ENCODE peak calls at places on chromosomes 16 and 17, in eight cellular contexts. One of them, this sample, is unnamed.
A peak's percentile ranks its signal among the peaks of the same experiment; 100 is the strongest.

GRCh38 chr16:84986102-84986501 is 25.2 kb downstream of the ZDHHC7 start:
- DNase-seq in CD8-positive, alpha-beta T cell: no peak
- DNase-seq in RWPE1: no peak
- DNase-seq in substantia nigra: no peak
- DNase-seq in right lobe of liver: no peak
- DNase-seq in left ventricle myocardium inferior: no peak
- DNase-seq in heart right ventricle: no peak
- DNase-seq in CD4-positive, alpha-beta T cell: no peak
- DNase-seq in this sample: no peak

GRCh38 chr17:27481327-27481726 is 25.1 kb downstream of the KSR1 start:
- DNase-seq in CD8-positive, alpha-beta T cell: peak; percentile 71
- DNase-seq in RWPE1: no peak
- DNase-seq in substantia nigra: no peak
- DNase-seq in right lobe of liver: no peak
- DNase-seq in left ventricle myocardium inferior: no peak
- DNase-seq in heart right ventricle: no peak
- DNase-seq in CD4-positive, alpha-beta T cell: peak; percentile 45
- DNase-seq in this sample: peak; percentile 76

GRCh38 chr17:63124958-63125357 is 158.9 kb downstream of the TANC2 start:
- DNase-seq in CD8-positive, alpha-beta T cell: no peak
- DNase-seq in RWPE1: no peak
- DNase-seq in substantia nigra: no peak
- DNase-seq in right lobe of liver: no peak
- DNase-seq in left ventricle myocardium inferior: no peak
- DNase-seq in heart right ventricle: no peak
- DNase-seq in CD4-positive, alpha-beta T cell: no peak
- DNase-seq in this sample: no peak

GRCh38 chr16:7405166-7405565 is 72.5 kb downstream of the RBFOX1 start:
- DNase-seq in CD8-positive, alpha-beta T cell: no peak
- DNase-seq in RWPE1: no peak
- DNase-seq in substantia nigra: peak; percentile 6
- DNase-seq in right lobe of liver: no peak
- DNase-seq in left ventricle myocardium inferior: peak; percentile 64
- DNase-seq in heart right ventricle: peak; percentile 49
- DNase-seq in CD4-positive, alpha-beta T cell: no peak
- DNase-seq in this sample: no peak

GRCh38 chr17:49123061-49123460 is 9.5 kb upstream of the B4GALNT2 start:
- DNase-seq in CD8-positive, alpha-beta T cell: no peak
- DNase-seq in RWPE1: no peak
- DNase-seq in substantia nigra: no peak
- DNase-seq in right lobe of liver: no peak
- DNase-seq in left ventricle myocardium inferior: no peak
- DNase-seq in heart right ventricle: no peak
- DNase-seq in CD4-positive, alpha-beta T cell: no peak
- DNase-seq in this sample: no peak

GRCh38 chr16:12612598-12613101 is 191.0 kb downstream of the CPPED1 start:
- DNase-seq in CD8-positive, alpha-beta T cell: no peak
- DNase-seq in RWPE1: peak; percentile 68
- DNase-seq in substantia nigra: no peak
- DNase-seq in right lobe of liver: no peak
- DNase-seq in left ventricle myocardium inferior: no peak
- DNase-seq in heart right ventricle: no peak
- DNase-seq in CD4-positive, alpha-beta T cell: no peak
- DNase-seq in this sample: no peak

GRCh38 chr16:19980866-19981265 is 92.8 kb downstream of the GPR139 start:
- DNase-seq in CD8-positive, alpha-beta T cell: no peak
- DNase-seq in RWPE1: no peak
- DNase-seq in substantia nigra: no peak
- DNase-seq in right lobe of liver: no peak
- DNase-seq in left ventricle myocardium inferior: no peak
- DNase-seq in heart right ventricle: no peak
- DNase-seq in CD4-positive, alpha-beta T cell: no peak
- DNase-seq in this sample: no peak

GRCh38 chr16:3152273-3153076 is 17.6 kb downstream of the ZNF213 start:
- DNase-seq in CD8-positive, alpha-beta T cell: peak; percentile 87
- DNase-seq in RWPE1: peak; percentile 78
- DNase-seq in substantia nigra: peak; percentile 61
- DNase-seq in right lobe of liver: peak; percentile 72
- DNase-seq in left ventricle myocardium inferior: peak; percentile 86
- DNase-seq in heart right ventricle: peak; percentile 83
- DNase-seq in CD4-positive, alpha-beta T cell: peak; percentile 72
- DNase-seq in this sample: peak; percentile 85

GRCh38 chr17:65198653-65199382 is 61.6 kb downstream of the RGS9 start:
- DNase-seq in CD8-positive, alpha-beta T cell: peak; percentile 52
- DNase-seq in RWPE1: peak; percentile 88
- DNase-seq in substantia nigra: no peak
- DNase-seq in right lobe of liver: no peak
- DNase-seq in left ventricle myocardium inferior: no peak
- DNase-seq in heart right ventricle: no peak
- DNase-seq in CD4-positive, alpha-beta T cell: no peak
- DNase-seq in this sample: peak; percentile 68

GRCh38 chr17:77740481-77740880 is 218.0 kb upstream of the TNRC6C start:
- DNase-seq in CD8-positive, alpha-beta T cell: no peak
- DNase-seq in RWPE1: no peak
- DNase-seq in substantia nigra: no peak
- DNase-seq in right lobe of liver: no peak
- DNase-seq in left ventricle myocardium inferior: no peak
- DNase-seq in heart right ventricle: no peak
- DNase-seq in CD4-positive, alpha-beta T cell: no peak
- DNase-seq in this sample: no peak

GRCh38 chr16:5333991-5334390 is 236.4 kb upstream of the EEF2KMT start:
- DNase-seq in CD8-positive, alpha-beta T cell: no peak
- DNase-seq in RWPE1: no peak
- DNase-seq in substantia nigra: no peak
- DNase-seq in right lobe of liver: no peak
- DNase-seq in left ventricle myocardium inferior: no peak
- DNase-seq in heart right ventricle: no peak
- DNase-seq in CD4-positive, alpha-beta T cell: no peak
- DNase-seq in this sample: no peak
- H3K27ac ChIP-seq in CD8-positive, alpha-beta T cell: no peak overlapping the region
- H3K27ac ChIP-seq in RWPE1: no peak overlapping the region
- H3K27ac ChIP-seq in substantia nigra: no peak overlapping the region
- H3K27ac ChIP-seq in right lobe of liver: no peak overlapping the region
- H3K27ac ChIP-seq in left ventricle myocardium inferior: no peak overlapping the region
- H3K27ac ChIP-seq in heart right ventricle: no peak overlapping the region
- H3K27ac ChIP-seq in CD4-positive, alpha-beta T cell: no peak overlapping the region
- H3K27ac ChIP-seq in this sample: no peak overlapping the region

DNA sequence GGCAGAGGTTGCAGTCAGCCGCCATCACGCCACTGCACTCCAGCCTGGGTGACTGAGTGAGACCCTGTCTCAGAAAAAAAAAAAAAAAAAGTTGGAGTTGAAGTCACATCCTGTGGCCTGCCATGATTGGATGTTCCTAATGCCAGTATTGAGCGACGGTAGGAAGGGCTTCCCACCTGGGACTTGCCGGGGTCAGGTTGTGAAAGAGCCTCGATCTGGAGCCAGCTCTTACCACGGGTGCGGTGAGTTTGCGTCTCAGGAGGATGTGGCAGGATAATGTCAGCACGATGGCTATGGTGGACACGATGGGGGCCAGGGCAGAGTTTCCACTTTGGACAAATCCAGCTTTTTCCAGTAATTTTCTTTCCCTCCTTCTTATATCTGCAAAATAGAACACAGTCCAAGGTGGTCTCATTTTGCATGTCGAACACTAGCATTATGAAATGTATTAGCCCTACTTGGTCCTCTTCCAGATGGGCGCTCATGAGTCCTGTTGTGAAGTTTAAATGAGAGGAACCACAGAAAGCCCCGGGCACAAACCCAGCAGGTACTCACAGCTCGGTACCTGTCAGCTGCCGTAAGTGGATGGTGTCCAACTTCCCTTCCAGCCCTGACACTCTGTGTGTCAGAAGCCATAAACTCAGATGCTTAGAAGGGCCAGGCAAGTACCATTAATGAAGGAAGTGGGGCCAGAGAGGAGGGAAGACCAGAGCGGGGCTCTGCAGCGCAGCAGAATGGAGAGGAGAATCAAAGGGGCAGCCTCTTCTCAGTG is 22.2 kb downstream of the ABCC12 start:
- DNase-seq in CD8-positive, alpha-beta T cell: no peak
- DNase-seq in RWPE1: no peak
- DNase-seq in substantia nigra: no peak
- DNase-seq in right lobe of liver: no peak
- DNase-seq in left ventricle myocardium inferior: no peak
- DNase-seq in heart right ventricle: no peak
- DNase-seq in CD4-positive, alpha-beta T cell: no peak
- DNase-seq in this sample: no peak
- H3K27ac ChIP-seq in CD8-positive, alpha-beta T cell: no peak overlapping the region
- H3K27ac ChIP-seq in RWPE1: no peak overlapping the region
- H3K27ac ChIP-seq in substantia nigra: no peak overlapping the region
- H3K27ac ChIP-seq in right lobe of liver: no peak overlapping the region
- H3K27ac ChIP-seq in left ventricle myocardium inferior: no peak overlapping the region
- H3K27ac ChIP-seq in heart right ventricle: no peak overlapping the region
- H3K27ac ChIP-seq in CD4-positive, alpha-beta T cell: no peak overlapping the region
- H3K27ac ChIP-seq in this sample: no peak overlapping the region

GRCh38 chr17:45740553-45741330 is 43.4 kb upstream of the CRHR1 start:
- DNase-seq in CD8-positive, alpha-beta T cell: no peak
- DNase-seq in RWPE1: peak; percentile 82
- DNase-seq in substantia nigra: peak; percentile 45
- DNase-seq in right lobe of liver: no peak
- DNase-seq in left ventricle myocardium inferior: no peak
- DNase-seq in heart right ventricle: no peak
- DNase-seq in CD4-positive, alpha-beta T cell: no peak
- DNase-seq in this sample: no peak
- H3K27ac ChIP-seq in CD8-positive, alpha-beta T cell: no peak overlapping the region
- H3K27ac ChIP-seq in RWPE1: no peak overlapping the region
- H3K27ac ChIP-seq in substantia nigra: no peak overlapping the region
- H3K27ac ChIP-seq in right lobe of liver: no peak overlapping the region
- H3K27ac ChIP-seq in left ventricle myocardium inferior: no peak overlapping the region
- H3K27ac ChIP-seq in heart right ventricle: no peak overlapping the region
- H3K27ac ChIP-seq in CD4-positive, alpha-beta T cell: no peak overlapping the region
- H3K27ac ChIP-seq in this sample: no peak overlapping the region

DNA sequence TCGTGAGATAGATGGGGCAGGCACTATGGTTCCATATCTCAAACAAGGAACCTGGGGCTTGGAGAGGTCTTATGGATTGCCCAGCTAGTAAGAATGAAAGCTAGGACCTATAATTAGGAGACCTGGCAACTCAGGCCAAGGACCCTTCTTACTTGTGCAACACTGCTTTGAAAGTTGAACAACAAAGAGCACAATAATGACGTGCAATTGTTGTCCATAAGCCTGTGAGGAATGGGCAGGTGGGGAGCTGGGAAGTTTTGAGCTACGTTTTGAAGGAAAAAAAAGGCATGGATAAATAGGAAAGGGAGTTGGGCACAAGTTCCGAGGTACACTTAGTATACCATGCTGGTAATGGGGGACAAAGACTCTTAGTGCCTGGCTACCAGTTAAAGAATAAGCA is 104.3 kb downstream of the HS3ST3B1 start:
- DNase-seq in CD8-positive, alpha-beta T cell: no peak
- DNase-seq in RWPE1: no peak
- DNase-seq in substantia nigra: no peak
- DNase-seq in right lobe of liver: no peak
- DNase-seq in left ventricle myocardium inferior: no peak
- DNase-seq in heart right ventricle: no peak
- DNase-seq in CD4-positive, alpha-beta T cell: no peak
- DNase-seq in this sample: no peak
- H3K27ac ChIP-seq in CD8-positive, alpha-beta T cell: no peak overlapping the region
- H3K27ac ChIP-seq in RWPE1: no peak overlapping the region
- H3K27ac ChIP-seq in substantia nigra: no peak overlapping the region
- H3K27ac ChIP-seq in right lobe of liver: no peak overlapping the region
- H3K27ac ChIP-seq in left ventricle myocardium inferior: no peak overlapping the region
- H3K27ac ChIP-seq in heart right ventricle: no peak overlapping the region
- H3K27ac ChIP-seq in CD4-positive, alpha-beta T cell: no peak overlapping the region
- H3K27ac ChIP-seq in this sample: no peak overlapping the region

GRCh38 chr17:9241774-9242496 is 220.6 kb downstream of the NTN1 start:
- DNase-seq in CD8-positive, alpha-beta T cell: no peak
- DNase-seq in RWPE1: no peak
- DNase-seq in substantia nigra: no peak
- DNase-seq in right lobe of liver: no peak
- DNase-seq in left ventricle myocardium inferior: peak; percentile 31
- DNase-seq in heart right ventricle: no peak
- DNase-seq in CD4-positive, alpha-beta T cell: no peak
- DNase-seq in this sample: no peak
- H3K27ac ChIP-seq in CD8-positive, alpha-beta T cell: no peak overlapping the region
- H3K27ac ChIP-seq in RWPE1: peak overlapping the region; percentile 30
- H3K27ac ChIP-seq in substantia nigra: peak overlapping the region; percentile 72
- H3K27ac ChIP-seq in right lobe of liver: peak overlapping the region; percentile 80
- H3K27ac ChIP-seq in left ventricle myocardium inferior: peak overlapping the region; percentile 97
- H3K27ac ChIP-seq in heart right ventricle: peak overlapping the region; percentile 95
- H3K27ac ChIP-seq in CD4-positive, alpha-beta T cell: no peak overlapping the region
- H3K27ac ChIP-seq in this sample: no peak overlapping the region

GRCh38 chr16:18932243-18932997 is 6.2 kb upstream of the SMG1 start:
- DNase-seq in CD8-positive, alpha-beta T cell: no peak
- DNase-seq in RWPE1: no peak
- DNase-seq in substantia nigra: no peak
- DNase-seq in right lobe of liver: no peak
- DNase-seq in left ventricle myocardium inferior: no peak
- DNase-seq in heart right ventricle: no peak
- DNase-seq in CD4-positive, alpha-beta T cell: no peak
- DNase-seq in this sample: no peak
- H3K27ac ChIP-seq in CD8-positive, alpha-beta T cell: no peak overlapping the region
- H3K27ac ChIP-seq in RWPE1: peak overlapping the region; percentile 68
- H3K27ac ChIP-seq in substantia nigra: no peak overlapping the region
- H3K27ac ChIP-seq in right lobe of liver: no peak overlapping the region
- H3K27ac ChIP-seq in left ventricle myocardium inferior: peak overlapping the region; percentile 92
- H3K27ac ChIP-seq in heart right ventricle: peak overlapping the region; percentile 87
- H3K27ac ChIP-seq in CD4-positive, alpha-beta T cell: no peak overlapping the region
- H3K27ac ChIP-seq in this sample: no peak overlapping the region

DNA sequence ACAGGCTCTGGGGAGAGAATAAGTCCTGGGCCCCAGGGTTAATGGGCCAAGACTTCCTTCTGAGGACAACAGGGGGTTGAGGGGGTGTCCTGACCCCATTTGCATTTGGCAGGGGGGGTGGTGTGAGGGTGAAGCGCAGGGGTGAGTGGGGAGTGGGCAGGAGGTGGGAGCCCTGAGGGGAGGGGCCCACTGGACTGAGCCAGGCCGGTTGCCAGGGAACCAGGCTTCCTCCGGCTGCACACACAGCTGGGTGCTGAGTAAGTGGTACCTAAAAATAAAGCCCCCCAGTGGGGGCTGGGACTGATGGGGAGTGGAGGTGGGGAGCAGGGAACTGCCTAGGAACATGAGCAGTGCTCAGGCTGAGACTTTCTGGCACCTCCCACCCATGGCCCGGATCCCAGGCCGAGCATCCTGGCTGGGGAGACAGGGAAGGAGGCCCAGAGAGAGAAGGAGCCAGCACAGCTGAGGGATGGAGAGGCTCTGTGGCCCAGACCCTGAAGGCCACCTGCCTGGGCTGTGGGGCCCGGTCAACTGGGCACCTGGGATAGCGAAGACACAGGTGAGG is 7.5 kb upstream of the RASD1 start:
- DNase-seq in CD8-positive, alpha-beta T cell: no peak
- DNase-seq in RWPE1: no peak
- DNase-seq in substantia nigra: peak; percentile 51
- DNase-seq in right lobe of liver: no peak
- DNase-seq in left ventricle myocardium inferior: peak; percentile 24
- DNase-seq in heart right ventricle: no peak
- DNase-seq in CD4-positive, alpha-beta T cell: no peak
- DNase-seq in this sample: no peak
- H3K27ac ChIP-seq in CD8-positive, alpha-beta T cell: no peak overlapping the region
- H3K27ac ChIP-seq in RWPE1: no peak overlapping the region
- H3K27ac ChIP-seq in substantia nigra: no peak overlapping the region
- H3K27ac ChIP-seq in right lobe of liver: no peak overlapping the region
- H3K27ac ChIP-seq in left ventricle myocardium inferior: no peak overlapping the region
- H3K27ac ChIP-seq in heart right ventricle: no peak overlapping the region
- H3K27ac ChIP-seq in CD4-positive, alpha-beta T cell: no peak overlapping the region
- H3K27ac ChIP-seq in this sample: no peak overlapping the region